ENCODE peak calls at places on chromosomes 13 and 19, in eight cellular contexts. J, T, B, F, G, Y, O and U are unnamed samples.

GRCh38 chr13:39451860-39452301 is 151.1 kb downstream of the LHFPL6 start:
- DNase-seq in Y (peak), F (peak), T (peak), G (no peak), J (no peak), B (no peak), O (no peak), U (no peak)

GRCh38 chr19:44850641-44851109 is 4.6 kb downstream of the NECTIN2 start:
- DNase-seq in T (peak), F (peak), G (no peak), B (no peak), J (no peak), O (no peak), Y (no peak), U (no peak)

GRCh38 chr13:113607477-113608245 is 23.1 kb downstream of the TFDP1 start:
- DNase-seq in T (no peak), J (no peak), F (no peak), G (no peak), O (no peak), Y (no peak), B (no peak), U (no peak)

GRCh38 chr13:99022953-99023352 is 45.1 kb upstream of the DOCK9 start:
- DNase-seq in O (no peak), J (no peak), T (no peak), Y (no peak), G (no peak), F (no peak), B (no peak), U (no peak)

GRCh38 chr13:66689037-66689619 is 541.0 kb downstream of the PCDH9 start:
- DNase-seq in G (no peak), F (no peak), B (no peak), T (peak), J (no peak), O (no peak), Y (no peak), U (no peak)

GRCh38 chr13:98390086-98390697 is 186.7 kb downstream of the STK24 start:
- DNase-seq in J (no peak), O (no peak), B (no peak), T (no peak), F (no peak), Y (no peak), G (no peak), U (no peak)

GRCh38 chr13:24254151-24254810 is 55.1 kb upstream of the C1QTNF9 start:
- DNase-seq in O (no peak), Y (no peak), F (peak), B (no peak), G (no peak), T (no peak), J (no peak), U (no peak)

GRCh38 chr13:113123226-113124150 is 889 bp downstream of the F10 start:
- DNase-seq in J (no peak), T (no peak), G (no peak), O (no peak), B (peak), F (no peak), Y (no peak), U (no peak)

GRCh38 chr13:86846501-86846900 is 824.7 kb upstream of the SLITRK5 start:
- DNase-seq in J (no peak), G (no peak), Y (no peak), O (no peak), B (no peak), F (no peak), T (no peak), U (no peak)

GRCh38 chr13:106376411-106377112 is 158.9 kb downstream of the EFNB2 start:
- DNase-seq in O (peak), T (no peak), F (peak), Y (no peak), B (no peak), J (peak), G (no peak), U (peak)